ENCODE peak calls at places on chromosomes 16 and 17, in ten cellular contexts. Z, N, R, A, E, L, U, O, I and J are unnamed samples.

GRCh38 chr16:48384982-48385271 is 286 bp downstream of the SIAH1 start:
- DNase-seq in A (no peak), U (no peak), Z (no peak), O (peak), I (no peak), L (no peak), N (no peak), R (no peak), E (peak), J (no peak)

GRCh38 chr16:84836234-84836647 is 16.5 kb downstream of the CRISPLD2 start:
- DNase-seq in A (no peak), U (peak), I (no peak), O (no peak), R (no peak), N (no peak), L (no peak), E (peak), Z (no peak), J (peak)

GRCh38 chr16:80058236-80058635 is 457.7 kb upstream of the MAF start:
- DNase-seq in Z (no peak), A (peak), L (no peak), R (peak), O (no peak), N (no peak), U (peak), E (peak), I (no peak), J (no peak)

GRCh38 chr17:66978514-66979061 is 14.1 kb downstream of the CACNG4 start:
- DNase-seq in Z (no peak), O (no peak), I (no peak), E (peak), A (no peak), U (no peak), R (no peak), N (no peak), L (no peak), J (no peak)

GRCh38 chr17:50687200-50688066 is 20.3 kb downstream of the ANKRD40 start:
- DNase-seq in A (no peak), N (peak), O (no peak), Z (no peak), U (no peak), R (no peak), E (peak), I (no peak), L (no peak), J (no peak)

GRCh38 chr17:10790491-10791401 is 13.2 kb downstream of the TMEM238L start:
- DNase-seq in U (no peak), N (no peak), I (no peak), R (no peak), Z (peak), L (no peak), E (no peak), A (no peak), O (no peak), J (no peak)

GRCh38 chr17:27980035-27980434 is 62.4 kb upstream of the NLK start:
- DNase-seq in O (no peak), Z (no peak), I (no peak), N (no peak), L (no peak), R (no peak), A (no peak), U (peak), E (peak), J (peak)

GRCh38 chr17:45906927-45907622 is 12.7 kb downstream of the MAPT start:
- DNase-seq in N (no peak), I (no peak), A (no peak), Z (no peak), E (no peak), O (no peak), R (no peak), U (no peak), L (no peak), J (no peak)

GRCh38 chr16:22397459-22397858 is 23.0 kb upstream of the CDR2 start:
- DNase-seq in O (no peak), A (no peak), U (peak), N (no peak), E (peak), L (no peak), R (no peak), Z (no peak), I (no peak), J (peak)

GRCh38 chr16:86762035-86762550 is 183.7 kb downstream of the FOXL1 start:
- DNase-seq in Z (no peak), N (no peak), L (no peak), A (no peak), E (no peak), R (no peak), O (no peak), U (no peak), I (no peak), J (no peak)

GRCh38 chr17:39094607-39095308 is 56.7 kb downstream of the PLXDC1 start:
- DNase-seq in N (no peak), A (no peak), O (no peak), I (peak), L (no peak), U (no peak), E (no peak), Z (no peak), R (no peak), J (no peak)

GRCh38 chr16:22638393-22639206 is 127.9 kb downstream of the NPIPB5 start:
- DNase-seq in I (no peak), N (no peak), O (no peak), U (peak), L (no peak), A (no peak), R (no peak), Z (no peak), E (peak), J (peak)

GRCh38 chr16:52547001-52547833 is at the start of gene TOX3:
- DNase-seq in U (no peak), E (no peak), N (peak), Z (no peak), O (no peak), I (no peak), A (peak), L (no peak), R (no peak), J (no peak)

GRCh38 chr17:79047923-79048825 is 24.2 kb downstream of the C1QTNF1 start:
- DNase-seq in L (no peak), Z (no peak), N (no peak), R (no peak), I (no peak), A (no peak), O (no peak), U (no peak), E (no peak), J (no peak)

GRCh38 chr17:62649570-62649969 is 22.1 kb downstream of the MRC2 start:
- DNase-seq in U (no peak), Z (no peak), I (no peak), N (no peak), A (no peak), R (no peak), L (no peak), O (no peak), E (no peak), J (no peak)

GRCh38 chr17:16407911-16408588 is 7.3 kb upstream of the TRPV2 start:
- DNase-seq in R (peak), A (peak), O (no peak), I (no peak), U (peak), L (no peak), Z (peak), N (peak), E (peak), J (peak)

GRCh38 chr17:49285716-49286115 is 55.1 kb upstream of the PHOSPHO1 start:
- DNase-seq in O (no peak), A (no peak), N (no peak), Z (no peak), L (no peak), R (no peak), I (no peak), U (no peak), E (no peak), J (no peak)

GRCh38 chr16:11136600-11136999 is 119.4 kb downstream of the SOCS1 start:
- DNase-seq in E (peak), Z (no peak), I (no peak), O (no peak), R (peak), N (no peak), L (peak), A (no peak), U (no peak), J (peak)

GRCh38 chr16:49817754-49818507 is 38.0 kb downstream of the ZNF423 start:
- DNase-seq in A (no peak), O (no peak), Z (no peak), L (no peak), N (no peak), R (no peak), U (no peak), E (no peak), I (no peak), J (no peak)

GRCh38 chr17:57701121-57701520 is 44.0 kb downstream of the CCDC182 start:
- DNase-seq in A (no peak), R (no peak), L (peak), N (no peak), U (no peak), I (no peak), E (no peak), Z (no peak), O (no peak), J (no peak)

GRCh38 chr16:71965223-71965622 is 35.0 kb downstream of the PKD1L3 start:
- DNase-seq in R (no peak), Z (no peak), N (no peak), I (no peak), O (no peak), U (no peak), A (no peak), E (no peak), L (no peak), J (no peak)

GRCh38 chr16:48499822-48500440 is 110.0 kb downstream of the N4BP1 start:
- DNase-seq in R (peak), Z (no peak), L (no peak), O (no peak), I (no peak), A (no peak), N (no peak), E (peak), U (peak), J (peak)

GRCh38 chr17:80703109-80703508 is 158.5 kb downstream of the RPTOR start:
- DNase-seq in O (no peak), A (no peak), L (no peak), Z (no peak), R (no peak), U (no peak), I (peak), N (no peak), E (no peak), J (no peak)

GRCh38 chr16:19712418-19713058 is 5.5 kb downstream of the KNOP1 start:
- DNase-seq in N (no peak), U (no peak), I (no peak), E (no peak), L (no peak), O (no peak), Z (no peak), R (no peak), A (no peak), J (no peak)